ENCODE peak calls at places on chromosome 19, in ten cellular contexts. B is AG04450, E is HAP-1, R is Caco-2, Z is transverse colon, P is fibroblast of lung, N is left ventricle myocardium inferior, A is thoracic aorta, J is heart left ventricle, V is PC-9. Y is an unnamed sample. For H3K9me3 and H3K27me3, the result is how much of the 10 kb centered on the place peaks cover.

GRCh38 chr19:41530761-41531301 is 45.1 kb upstream of the CEACAM21 start:
- DNase-seq in J (no peak), N (no peak), P (no peak), Z (no peak), A (no peak), E (no peak), V (no peak), R (no peak), B (no peak), Y (no peak)

GRCh38 chr19:11699931-11700794 is 38.6 kb downstream of the ZNF823 start:
- DNase-seq in E (peak), Z (no peak), N (no peak), A (no peak), R (peak), B (peak), J (no peak), V (peak), P (peak), Y (peak)

GRCh38 chr19:44643605-44644390 is at the start of gene PVR:
- DNase-seq in Z (peak), A (peak), E (peak), N (peak), V (peak), P (peak), B (no peak), R (peak), J (peak), Y (peak)

GRCh38 chr19:1355974-1356865 is 27.5 kb upstream of the NDUFS7 start:
- DNase-seq in Z (peak), J (no peak), E (no peak), V (no peak), P (peak), A (no peak), B (no peak), N (no peak), R (no peak), Y (no peak)

GRCh38 chr19:44476559-44477408 is 23.5 kb downstream of the ZNF180 start:
- DNase-seq in Z (no peak), E (no peak), N (no peak), A (no peak), J (no peak), R (peak), V (peak), P (peak), B (no peak), Y (peak)

GRCh38 chr19:48344892-48345291 is 18.8 kb downstream of the TMEM143 start:
- DNase-seq in E (peak), Z (no peak), V (no peak), R (peak), B (no peak), A (no peak), J (no peak), N (no peak), P (no peak), Y (no peak)

GRCh38 chr19:11304936-11305335 is 9.0 kb downstream of the TSPAN16 start:
- DNase-seq in A (no peak), N (no peak), J (no peak), R (no peak), Z (no peak), B (no peak), V (no peak), E (no peak), P (no peak), Y (no peak)

GRCh38 chr19:41944336-41944735 is 14.8 kb downstream of the RABAC1 start:
- DNase-seq in A (no peak), N (no peak), E (no peak), V (no peak), R (no peak), Z (no peak), B (no peak), J (no peak), P (no peak), Y (no peak)

GRCh38 chr19:5178051-5178450 is 162.6 kb downstream of the PTPRS start:
- DNase-seq in Z (no peak), A (no peak), N (no peak), V (no peak), B (no peak), R (no peak), E (no peak), P (no peak), J (no peak), Y (no peak)

GRCh38 chr19:13790354-13790753 is 4.9 kb upstream of the ZSWIM4 start:
- DNase-seq in A (no peak), R (no peak), N (no peak), B (no peak), J (no peak), P (no peak), E (no peak), Z (no peak), V (no peak), Y (no peak)

GRCh38 chr19:3983936-3984583 is 1.2 kb downstream of the EEF2 start:
- DNase-seq in N (no peak), V (no peak), Z (peak), P (peak), A (no peak), J (peak), R (no peak), B (no peak), E (peak), Y (no peak)

GRCh38 chr19:2973229-2973628 is 4.1 kb upstream of the TLE6 start:
- DNase-seq in E (no peak), J (peak), N (peak), Z (no peak), P (no peak), B (no peak), V (no peak), R (no peak), A (no peak), Y (no peak)

GRCh38 chr19:46368116-46368515 is 21.2 kb downstream of the PPP5C start:
- DNase-seq in Z (no peak), E (no peak), V (no peak), J (no peak), N (no peak), P (no peak), A (no peak), B (no peak), R (no peak), Y (no peak)

GRCh38 chr19:38655148-38655824 is 7.8 kb downstream of the ACTN4 start:
- DNase-seq in P (no peak), Z (no peak), B (no peak), R (no peak), J (no peak), A (no peak), V (no peak), N (no peak), E (no peak), Y (no peak)

GRCh38 chr19:38656171-38656981 is 8.9 kb downstream of the ACTN4 start:
- DNase-seq in E (no peak), V (no peak), J (no peak), A (no peak), Z (no peak), N (no peak), P (peak), B (no peak), R (no peak), Y (no peak)

GRCh38 chr19:38660724-38661123 is 13.3 kb downstream of the ACTN4 start:
- DNase-seq in B (no peak), R (no peak), A (no peak), Z (no peak), V (no peak), J (no peak), N (no peak), P (no peak), E (no peak), Y (no peak)

GRCh38 chr19:38658462-38659306 is 11.2 kb downstream of the ACTN4 start:
- DNase-seq in P (peak), N (no peak), B (peak), J (no peak), V (peak), R (peak), Z (peak), E (no peak), A (no peak), Y (peak)

DNA sequence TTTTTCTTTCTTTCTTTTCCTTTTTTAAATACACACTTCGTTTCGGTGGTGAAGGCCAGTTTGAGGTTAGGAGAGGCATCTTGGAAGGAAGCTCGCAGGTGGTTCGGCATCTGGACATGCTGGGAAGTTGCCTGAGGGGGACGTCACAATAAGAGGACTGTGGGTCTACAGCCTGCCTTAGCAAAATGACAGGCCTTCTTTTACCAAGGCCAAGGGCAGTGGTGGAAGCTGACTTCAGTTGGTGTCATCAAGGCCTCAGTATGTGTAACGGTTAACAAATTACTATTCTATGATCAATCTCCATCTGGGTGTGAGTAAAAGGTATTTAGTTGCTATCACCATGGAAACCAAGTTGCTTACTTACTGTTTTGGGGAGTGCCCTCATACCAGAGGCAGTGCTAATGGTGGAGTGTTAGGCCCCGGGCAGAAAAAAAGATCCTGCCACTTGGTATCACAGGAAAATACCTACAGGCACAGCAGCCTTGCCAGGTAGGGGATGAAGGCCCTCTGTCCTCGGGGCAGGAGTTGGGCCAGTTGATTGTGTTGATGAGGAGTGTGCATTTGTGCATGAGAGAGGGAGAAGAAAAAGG is 10.3 kb downstream of the ACTN4 start:
- DNase-seq in E (no peak), J (no peak), P (peak), R (no peak), V (peak), N (no peak), B (no peak), A (no peak), Z (no peak), Y (peak)
- H3K4me3 ChIP-seq in E (no peak), J (no peak), P (no peak), R (no peak), V (peak), N (peak), B (peak), A (peak), Z (no peak), Y (no peak)

GRCh38 chr19:54654447-54655321 is 8.1 kb upstream of the LILRB4 start:
- DNase-seq in E (no peak), R (no peak), A (no peak), J (no peak), Z (no peak), B (no peak), V (no peak), N (no peak), P (no peak), Y (no peak)
- H3K9me3 ChIP-seq in E (under half), R (under half), A (under half), J (under half), Z (under half), B (under half), V (under half), N (under half), P (under half), Y (under half)

GRCh38 chr19:35347930-35348298 is 212 bp downstream of the FFAR1 start:
- DNase-seq in B (no peak), E (no peak), R (no peak), P (no peak), J (no peak), V (no peak), A (no peak), Z (no peak), N (no peak), Y (no peak)

GRCh38 chr19:35349614-35350521 is 2.2 kb downstream of the FFAR1 start:
- DNase-seq in R (no peak), V (no peak), B (no peak), A (no peak), P (no peak), E (no peak), N (no peak), J (no peak), Z (no peak), Y (no peak)

GRCh38 chr19:35347171-35347929 is at the start of gene FFAR1:
- DNase-seq in Z (peak), A (no peak), N (no peak), P (no peak), R (no peak), V (no peak), J (no peak), E (no peak), B (no peak), Y (no peak)

GRCh38 chr19:35350591-35350990 is 2.9 kb downstream of the FFAR1 start:
- DNase-seq in V (no peak), B (no peak), Z (no peak), P (no peak), E (no peak), N (no peak), A (no peak), J (no peak), R (no peak), Y (no peak)

GRCh38 chr19:35348909-35349611 is 1.4 kb downstream of the FFAR1 start:
- DNase-seq in N (no peak), B (no peak), P (no peak), J (no peak), E (no peak), A (no peak), V (no peak), Z (no peak), R (no peak), Y (no peak)
- H3K27me3 ChIP-seq in N (half or more), B (under half), P (under half), J (under half), E (under half), A (under half), V (under half), Z (under half), R (under half), Y (under half)

GRCh38 chr19:16830679-16831078 is 1.5 kb downstream of the SIN3B start:
- DNase-seq in N (no peak), V (no peak), B (no peak), J (no peak), Z (no peak), A (no peak), P (peak), R (no peak), E (no peak), Y (no peak)
- H3K4me3 ChIP-seq in N (peak), V (peak), B (peak), J (no peak), Z (no peak), A (no peak), P (peak), R (no peak), E (peak), Y (no peak)

GRCh38 chr19:18456279-18456678 is 18.3 kb upstream of the ISYNA1 start:
- DNase-seq in E (no peak), N (no peak), V (no peak), Z (no peak), A (no peak), P (no peak), R (no peak), B (no peak), J (no peak), Y (no peak)

GRCh38 chr19:18450934-18451836 is 13.3 kb upstream of the ISYNA1 start:
- DNase-seq in J (peak), N (peak), R (peak), E (peak), Z (peak), V (peak), B (no peak), P (peak), A (no peak), Y (peak)

GRCh38 chr19:18452386-18452785 is 14.5 kb upstream of the ISYNA1 start:
- DNase-seq in N (no peak), Z (no peak), E (no peak), R (no peak), V (no peak), A (no peak), P (no peak), J (no peak), B (no peak), Y (no peak)

GRCh38 chr19:18450021-18450933 is 12.3 kb upstream of the ISYNA1 start:
- DNase-seq in V (no peak), B (no peak), Z (no peak), E (no peak), A (no peak), R (no peak), J (no peak), N (no peak), P (no peak), Y (no peak)

DNA sequence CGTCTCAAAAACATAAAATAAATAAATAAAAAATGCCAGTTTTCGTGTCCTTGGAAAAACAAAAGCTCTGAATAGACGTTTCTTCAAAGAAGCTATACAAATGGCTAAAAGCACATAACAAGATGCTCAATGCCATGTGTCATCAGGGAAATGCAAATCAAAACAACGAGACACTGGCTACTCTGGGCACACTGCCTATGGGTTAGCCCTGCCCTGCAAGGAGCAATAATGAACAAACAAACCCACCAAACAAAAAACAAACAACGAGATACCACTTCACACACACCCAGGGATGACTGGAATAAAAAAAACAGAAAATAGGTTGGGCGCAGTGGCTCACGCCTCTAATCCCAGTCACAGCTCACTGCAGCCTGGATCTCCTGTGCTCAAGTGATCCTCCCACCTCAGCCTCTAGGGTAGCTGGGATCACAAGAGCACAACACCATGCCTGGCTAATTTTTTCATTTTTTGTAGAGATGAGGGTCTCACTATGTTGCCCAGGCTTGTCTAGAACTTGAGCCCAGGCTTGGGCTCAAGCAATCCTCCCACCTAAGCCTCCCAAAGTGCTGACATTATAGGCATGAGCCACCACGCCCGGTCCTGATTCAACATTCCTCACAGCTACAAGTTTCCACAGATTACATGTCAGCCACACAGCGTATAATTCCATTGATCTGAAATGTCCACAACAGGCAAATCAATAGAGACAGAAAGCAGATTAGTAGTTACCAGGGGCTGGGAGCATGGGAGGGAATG is 15.5 kb upstream of the ISYNA1 start:
- DNase-seq in N (no peak), A (no peak), E (no peak), B (no peak), J (no peak), Z (no peak), V (no peak), R (no peak), P (peak), Y (peak)
- H3K9me3 ChIP-seq in N (under half), A (under half), E (under half), B (under half), J (under half), Z (under half), V (under half), R (under half), P (under half), Y (under half)

GRCh38 chr19:30225615-30226463 is 146.3 kb upstream of the ZNF536 start:
- DNase-seq in B (no peak), P (no peak), J (no peak), Z (no peak), N (no peak), E (peak), A (no peak), R (no peak), V (no peak), Y (no peak)
- H3K27me3 ChIP-seq in B (half or more), P (under half), J (half or more), Z (half or more), N (half or more), E (under half), A (under half), R (under half), V (under half), Y (half or more)

DNA sequence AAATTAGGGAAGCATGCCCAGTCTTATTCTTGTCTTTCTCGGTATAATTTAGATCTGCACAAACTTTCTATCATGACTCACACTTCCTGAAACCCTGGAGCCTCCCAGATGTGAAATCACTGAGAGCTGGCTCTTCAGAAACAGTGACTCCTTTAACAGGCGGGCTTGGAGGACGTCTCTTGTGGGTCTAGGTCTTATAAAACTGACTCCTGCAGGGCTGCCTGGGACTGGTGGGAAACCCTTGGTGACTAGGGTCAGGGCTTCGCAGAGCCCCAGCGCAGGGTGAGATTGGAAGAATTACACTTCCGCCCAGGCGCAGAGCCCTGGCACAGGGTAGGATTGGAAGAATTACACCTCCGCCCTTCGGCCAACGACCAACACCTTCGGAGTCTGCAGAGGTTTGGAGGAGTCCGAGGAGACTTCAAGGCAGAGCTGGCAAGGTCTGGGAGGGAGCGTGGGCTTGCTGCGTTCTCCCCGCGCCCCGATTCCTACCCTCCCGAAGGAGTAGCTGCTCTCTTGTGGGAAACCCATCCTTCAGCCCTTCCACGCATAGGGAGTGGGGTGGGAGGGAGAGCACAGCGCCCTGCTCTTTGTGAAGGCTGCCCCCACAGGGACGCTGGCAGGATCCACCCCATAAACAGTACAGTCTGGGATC is 43.4 kb upstream of the MAP3K10 start:
- DNase-seq in B (peak), N (no peak), R (no peak), J (no peak), E (no peak), Z (peak), P (peak), V (peak), A (no peak), Y (peak)
- H3K4me3 ChIP-seq in B (no peak), N (peak), R (no peak), J (no peak), E (no peak), Z (no peak), P (no peak), V (peak), A (peak), Y (no peak)

Y was measured in SJSA1.